ENCODE peak calls at places on chromosomes 11 and 22, in five cellular contexts. K is NCI-H510A treated with DMSO at 0.1 percent for 48 hours, M is AG09309, X is type B pancreatic cell, A is smooth muscle cell of the brain vasculature. Y is an unnamed sample.

GRCh38 chr11:10558288-10558687 is 10.2 kb downstream of the LYVE1 start:
- DNase-seq in K (no peak), M (no peak), X (no peak), A (no peak), Y (no peak)

GRCh38 chr22:32339190-32340012 is 18.3 kb upstream of the RFPL3 start:
- DNase-seq in K (no peak), M (no peak), X (peak), A (no peak), Y (no peak)

GRCh38 chr11:93501856-93502255 is 41.3 kb downstream of the SMCO4 start:
- DNase-seq in K (no peak), M (no peak), X (no peak), A (no peak), Y (no peak)

GRCh38 chr11:63567044-63567840 is 4.1 kb upstream of the PLAAT2 start:
- DNase-seq in K (no peak), M (peak), X (no peak), A (peak), Y (peak)

GRCh38 chr11:6604081-6604626 is 580 bp downstream of the ILK start:
- DNase-seq in K (peak), M (peak), X (no peak), A (no peak), Y (peak)

GRCh38 chr22:44968736-44969135 is 41.1 kb downstream of the PHF21B start:
- DNase-seq in K (no peak), M (no peak), X (no peak), A (no peak), Y (no peak)

GRCh38 chr11:18705651-18706281 is 7.2 kb downstream of the TMEM86A start:
- DNase-seq in K (peak), M (no peak), X (no peak), A (no peak), Y (no peak)

GRCh38 chr22:48644108-48644507 is 1183.6 kb downstream of the BRD1 start:
- DNase-seq in K (no peak), M (no peak), X (no peak), A (no peak), Y (no peak)

GRCh38 chr22:44698531-44699421 is 3.2 kb upstream of the PRR5 start:
- DNase-seq in K (no peak), M (peak), X (no peak), A (no peak), Y (no peak)